ENCODE peak calls at places on chromosome 6, in six cellular contexts. H is OCI-LY7, D is Panc1, I is SJCRH30, X is tibial nerve, R is thoracic aorta. U is an unnamed sample.

GRCh38 chr6:119342430-119342829 is 7.1 kb downstream of the MAN1A1 start:
- DNase-seq in H (no peak), D (no peak), I (no peak), X (no peak), R (no peak), U (no peak)

GRCh38 chr6:41051873-41052272 is 1.1 kb upstream of the APOBEC2 start:
- DNase-seq in H (peak; percentile 62), D (no peak), I (no peak), X (no peak), R (no peak), U (no peak)

GRCh38 chr6:45424628-45424955 is 46.9 kb upstream of the SUPT3H start:
- DNase-seq in H (no peak), D (no peak), I (no peak), X (no peak), R (no peak), U (no peak)

GRCh38 chr6:150451767-150452641 is 83.2 kb downstream of the IYD start:
- DNase-seq in H (no peak), D (no peak), I (no peak), X (no peak), R (no peak), U (no peak)

GRCh38 chr6:87154641-87155271 is 609 bp upstream of the ZNF292 start:
- DNase-seq in H (peak; percentile 80), D (no peak), I (no peak), X (no peak), R (peak; percentile 12), U (no peak)

GRCh38 chr6:95743591-95743990 is 166.3 kb downstream of the MANEA start:
- DNase-seq in H (no peak), D (no peak), I (no peak), X (no peak), R (no peak), U (no peak)

GRCh38 chr6:163958646-163959045 is 544.1 kb downstream of the QKI start:
- DNase-seq in H (no peak), D (no peak), I (no peak), X (no peak), R (no peak), U (no peak)

GRCh38 chr6:151027936-151028838 is 162.7 kb downstream of the MTHFD1L start:
- DNase-seq in H (no peak), D (no peak), I (no peak), X (no peak), R (no peak), U (no peak)

GRCh38 chr6:44672086-44672485 is 284.6 kb downstream of the CDC5L start:
- DNase-seq in H (no peak), D (no peak), I (peak; percentile 74), X (no peak), R (no peak), U (no peak)

GRCh38 chr6:111521497-111522275 is 38.7 kb upstream of the REV3L start:
- DNase-seq in H (no peak), D (no peak), I (no peak), X (no peak), R (no peak), U (no peak)

GRCh38 chr6:35596448-35597442 is 84.0 kb upstream of the TULP1 start:
- DNase-seq in H (no peak), D (no peak), I (no peak), X (no peak), R (no peak), U (no peak)

GRCh38 chr6:33781105-33781975 is 7.6 kb downstream of the LEMD2 start:
- DNase-seq in H (no peak), D (peak; percentile 33), I (no peak), X (no peak), R (no peak), U (no peak)
- H3K27ac ChIP-seq in H (no peak overlapping the region), D (peak overlapping the region; percentile 77), I (peak overlapping the region; percentile 24), X (no peak overlapping the region), R (no peak overlapping the region), U (no peak overlapping the region)

DNA sequence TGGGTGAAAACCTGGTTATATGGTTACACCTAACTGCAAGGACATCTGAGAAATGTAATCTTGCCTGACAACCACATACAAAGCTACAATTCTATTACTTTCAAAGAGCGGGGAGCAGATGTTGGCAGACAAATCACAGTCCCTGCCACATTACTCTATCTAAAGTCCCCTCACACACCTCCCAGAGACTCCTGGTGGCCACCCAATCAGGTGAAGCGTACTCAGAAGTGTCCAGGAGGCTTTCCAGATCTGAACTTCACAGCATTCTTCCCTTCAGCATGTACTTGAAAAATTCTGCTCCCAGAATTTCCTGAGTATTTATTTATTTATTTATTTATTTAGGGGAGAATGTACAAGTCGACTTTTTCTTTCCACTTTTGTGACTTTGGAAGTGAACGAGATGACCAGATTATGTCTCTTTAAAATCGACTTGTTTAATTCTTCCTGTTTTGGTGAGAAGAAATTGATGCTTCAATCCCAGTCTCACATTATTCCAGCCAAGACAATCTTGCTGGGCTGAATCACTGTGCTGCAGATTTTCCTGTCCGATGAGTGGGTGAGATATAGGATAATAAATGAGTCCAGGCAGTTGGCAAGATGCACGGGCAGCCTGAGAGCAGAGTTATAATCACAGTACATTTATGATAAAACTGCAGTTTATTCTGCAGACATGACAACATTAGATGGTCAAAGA is 46.9 kb upstream of the POPDC3 start:
- DNase-seq in H (no peak), D (no peak), I (no peak), X (no peak), R (no peak), U (no peak)
- H3K27ac ChIP-seq in H (no peak overlapping the region), D (no peak overlapping the region), I (no peak overlapping the region), X (no peak overlapping the region), R (no peak overlapping the region), U (no peak overlapping the region)

GRCh38 chr6:16238658-16239089 is 287 bp downstream of the GMPR start:
- DNase-seq in H (no peak), D (no peak), I (no peak), X (peak; percentile 20), R (no peak), U (no peak)
- H3K27ac ChIP-seq in H (no peak overlapping the region), D (no peak overlapping the region), I (peak overlapping the region; percentile 75), X (peak overlapping the region; percentile 87), R (peak overlapping the region; percentile 88), U (peak overlapping the region; percentile 58)

GRCh38 chr6:146290589-146290901 is 253.1 kb upstream of the RAB32 start:
- DNase-seq in H (no peak), D (no peak), I (no peak), X (no peak), R (no peak), U (no peak)

GRCh38 chr6:146286976-146287375 is 256.7 kb upstream of the RAB32 start:
- DNase-seq in H (no peak), D (no peak), I (no peak), X (no peak), R (no peak), U (no peak)

GRCh38 chr6:146292506-146292905 is 251.1 kb upstream of the RAB32 start:
- DNase-seq in H (no peak), D (no peak), I (no peak), X (no peak), R (no peak), U (no peak)

GRCh38 chr6:146287691-146288369 is 255.8 kb upstream of the RAB32 start:
- DNase-seq in H (no peak), D (no peak), I (no peak), X (no peak), R (no peak), U (no peak)

GRCh38 chr6:146289816-146290588 is 253.6 kb upstream of the RAB32 start:
- DNase-seq in H (no peak), D (no peak), I (peak; percentile 23), X (peak; percentile 17), R (no peak), U (no peak)
- H3K27ac ChIP-seq in H (no peak overlapping the region), D (no peak overlapping the region), I (no peak overlapping the region), X (no peak overlapping the region), R (no peak overlapping the region), U (no peak overlapping the region)